ENCODE peak calls at places on chromosome 11, in ten cellular contexts. D is CD8-positive, alpha-beta memory T cell; E is ascending aorta; M is lung; H is MM.1S; W is cardiac muscle cell; V is psoas muscle; R is mammary epithelial cell; N is prostate gland; U is H9. L is an unnamed sample.

GRCh38 chr11:67483901-67484665 is 1.3 kb downstream of the AIP start:
- DNase-seq in U (no peak), V (no peak), N (no peak), D (peak; percentile 85), H (no peak), M (no peak), R (no peak), W (no peak), E (no peak), L (no peak)

GRCh38 chr11:72676874-72677341 is 2.7 kb upstream of the PDE2A start:
- DNase-seq in D (peak; percentile 61), H (peak; percentile 38), V (peak; percentile 67), W (peak; percentile 93), R (peak; percentile 32), E (no peak), N (peak; percentile 36), M (peak; percentile 58), U (peak; percentile 94), L (no peak)

GRCh38 chr11:45766469-45766868 is 38.5 kb upstream of the SLC35C1 start:
- DNase-seq in E (no peak), H (no peak), V (no peak), U (no peak), R (no peak), D (no peak), N (no peak), W (no peak), M (no peak), L (no peak)

GRCh38 chr11:43547900-43548381 is 132.6 kb upstream of the HSD17B12 start:
- DNase-seq in E (no peak), R (no peak), V (peak; percentile 23), N (no peak), U (peak; percentile 52), H (no peak), D (no peak), M (no peak), W (peak; percentile 19), L (no peak)

GRCh38 chr11:18394300-18394927 is at the start of gene LDHA:
- DNase-seq in N (peak; percentile 96), E (peak; percentile 99), V (peak; percentile 100), R (peak; percentile 96), U (peak; percentile 89), W (peak; percentile 96), H (peak; percentile 98), D (peak; percentile 94), M (peak; percentile 99), L (peak; percentile 85)

GRCh38 chr11:56916609-56917008 is 72.1 kb upstream of the OR5AK2 start:
- DNase-seq in M (no peak), E (no peak), N (no peak), D (no peak), U (no peak), V (no peak), H (no peak), R (no peak), W (no peak), L (no peak)

GRCh38 chr11:120229451-120230424 is 10.2 kb upstream of the POU2F3 start:
- DNase-seq in M (no peak), W (peak; percentile 34), D (no peak), H (peak; percentile 16), E (no peak), N (no peak), R (no peak), U (no peak), V (no peak), L (no peak)

GRCh38 chr11:119375629-119376196 is 5.8 kb downstream of the USP2 start:
- DNase-seq in M (no peak), R (no peak), E (peak; percentile 83), U (peak; percentile 47), V (peak; percentile 85), D (no peak), W (no peak), N (no peak), H (no peak), L (no peak)

GRCh38 chr11:45233121-45233803 is 52.9 kb downstream of the SYT13 start:
- DNase-seq in R (peak; percentile 42), D (peak; percentile 15), M (peak; percentile 68), W (peak; percentile 68), H (peak; percentile 34), U (peak; percentile 86), E (peak; percentile 86), N (peak; percentile 40), V (peak; percentile 69), L (no peak)

GRCh38 chr11:66579017-66579606 is 10.7 kb upstream of the CTSF start:
- DNase-seq in V (peak; percentile 83), R (peak; percentile 56), U (peak; percentile 87), H (peak; percentile 38), E (peak; percentile 88), N (peak; percentile 61), W (peak; percentile 87), M (peak; percentile 79), D (peak; percentile 69), L (no peak)

GRCh38 chr11:205221-206001 is 1.8 kb downstream of the BET1L start:
- DNase-seq in W (no peak), U (no peak), H (no peak), E (peak; percentile 63), R (no peak), N (peak; percentile 3), M (peak; percentile 27), V (no peak), D (no peak), L (no peak)

GRCh38 chr11:34564406-34564805 is 50.8 kb upstream of the ELF5 start:
- DNase-seq in D (no peak), M (no peak), V (no peak), U (peak; percentile 47), N (no peak), H (no peak), R (peak; percentile 55), E (no peak), W (no peak), L (no peak)

GRCh38 chr11:27545946-27546345 is 39.4 kb upstream of the LIN7C start:
- DNase-seq in H (no peak), R (no peak), N (no peak), V (no peak), U (no peak), D (no peak), W (no peak), M (no peak), E (no peak), L (no peak)

GRCh38 chr11:33437529-33437928 is 180.3 kb downstream of the HIPK3 start:
- DNase-seq in U (no peak), M (no peak), N (no peak), W (no peak), V (no peak), E (no peak), R (no peak), D (no peak), H (no peak), L (no peak)

GRCh38 chr11:96579642-96580041 is 189.8 kb downstream of the JRKL start:
- DNase-seq in R (no peak), D (no peak), U (no peak), H (no peak), E (no peak), N (no peak), W (no peak), V (no peak), M (no peak), L (no peak)

GRCh38 chr11:119421351-119421750 is 1.6 kb downstream of the THY1 start:
- DNase-seq in E (no peak), V (no peak), D (no peak), N (no peak), R (no peak), H (no peak), M (no peak), U (no peak), W (no peak), L (no peak)

GRCh38 chr11:36030707-36031365 is 87.0 kb downstream of the LDLRAD3 start:
- DNase-seq in E (no peak), N (no peak), U (no peak), M (no peak), V (no peak), R (no peak), H (no peak), D (no peak), W (no peak), L (no peak)

GRCh38 chr11:112470355-112470754 is 209.7 kb upstream of the PLET1 start:
- DNase-seq in E (no peak), U (no peak), V (no peak), M (no peak), R (no peak), N (no peak), D (no peak), W (no peak), H (no peak), L (no peak)

GRCh38 chr11:103907548-103908455 is 128.6 kb upstream of the DDI1 start:
- DNase-seq in U (no peak), D (no peak), R (peak; percentile 6), W (no peak), E (no peak), H (peak; percentile 23), N (no peak), M (no peak), V (no peak), L (no peak)

GRCh38 chr11:74755395-74755995 is 6.8 kb downstream of the RNF169 start:
- DNase-seq in E (no peak), H (no peak), N (no peak), M (no peak), W (no peak), V (no peak), U (no peak), D (no peak), R (peak; percentile 22), L (no peak)
- H3K27ac ChIP-seq in E (no peak overlapping the region), H (no peak overlapping the region), N (no peak overlapping the region), M (no peak overlapping the region), W (no peak overlapping the region), V (no peak overlapping the region), U (peak overlapping the region; percentile 16), D (no peak overlapping the region), R (peak overlapping the region; percentile 58), L (peak overlapping the region; percentile 93)

GRCh38 chr11:8767466-8768142 is 85.0 kb downstream of the RPL27A start:
- DNase-seq in M (no peak), E (no peak), N (no peak), R (peak; percentile 84), V (no peak), W (no peak), D (no peak), H (no peak), U (no peak), L (no peak)
- H3K27ac ChIP-seq in M (peak overlapping the region; percentile 78), E (peak overlapping the region; percentile 80), N (peak overlapping the region; percentile 4), R (peak overlapping the region; percentile 96), V (peak overlapping the region; percentile 60), W (no peak overlapping the region), D (no peak overlapping the region), H (no peak overlapping the region), U (no peak overlapping the region), L (peak overlapping the region; percentile 84)

GRCh38 chr11:11988099-11988651 is 20.3 kb downstream of the DKK3 start:
- DNase-seq in M (no peak), R (no peak), E (peak; percentile 60), V (no peak), D (no peak), W (no peak), N (no peak), H (no peak), U (peak; percentile 20), L (no peak)
- H3K27ac ChIP-seq in M (no peak overlapping the region), R (no peak overlapping the region), E (peak overlapping the region; percentile 81), V (no peak overlapping the region), D (peak overlapping the region; percentile 4), W (no peak overlapping the region), N (no peak overlapping the region), H (no peak overlapping the region), U (no peak overlapping the region), L (peak overlapping the region; percentile 13)

DNA sequence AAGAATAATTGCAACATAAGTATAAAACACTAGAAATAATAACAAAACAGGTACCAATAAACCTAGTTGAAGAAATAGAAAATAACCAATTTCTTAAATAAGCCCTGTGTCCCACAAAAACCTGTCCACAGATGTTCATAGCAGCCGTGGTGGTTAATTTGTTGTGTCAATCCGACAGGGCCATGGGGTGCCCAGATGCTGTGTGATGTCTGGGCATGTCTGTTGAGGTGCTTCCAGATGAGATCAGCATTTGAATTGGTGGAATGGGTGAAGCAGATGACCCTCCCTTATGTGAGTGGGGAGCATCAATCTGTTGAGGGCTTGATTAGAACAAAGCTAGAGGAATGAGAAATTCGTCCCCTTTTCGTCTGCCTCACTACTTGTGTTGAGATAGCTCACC is 2.5 kb upstream of the PLAAT2 start:
- DNase-seq in D (no peak), N (no peak), R (peak; percentile 75), W (no peak), U (peak; percentile 39), E (no peak), V (no peak), H (no peak), M (peak; percentile 16), L (peak; percentile 41)
- H3K27ac ChIP-seq in D (no peak overlapping the region), N (no peak overlapping the region), R (peak overlapping the region; percentile 100), W (no peak overlapping the region), U (no peak overlapping the region), E (no peak overlapping the region), V (no peak overlapping the region), H (no peak overlapping the region), M (no peak overlapping the region), L (peak overlapping the region; percentile 94)